ENCODE peak calls at places on chromosomes 3 and 15, in seven cellular contexts. J is lung, N is right lobe of liver, P is suprapubic skin, F is tibial artery, U is heart right ventricle, G is upper lobe of right lung. A is an unnamed sample.

GRCh38 chr3:16482194-16482769 is 31.2 kb downstream of the RFTN1 start:
- DNase-seq in P (no peak), J (no peak), G (no peak), F (no peak), N (no peak), U (no peak), A (no peak)

GRCh38 chr3:43733459-43734384 is 43.0 kb downstream of the ABHD5 start:
- DNase-seq in J (no peak), P (no peak), U (peak; percentile 39), F (peak; percentile 38), N (no peak), G (no peak), A (peak; percentile 56)

GRCh38 chr3:165346503-165346902 is 150.3 kb upstream of the SLITRK3 start:
- DNase-seq in N (no peak), U (no peak), P (no peak), F (no peak), J (no peak), G (no peak), A (no peak)

GRCh38 chr3:139797724-139798343 is 120.1 kb upstream of the NMNAT3 start:
- DNase-seq in J (no peak), U (peak; percentile 25), F (no peak), G (no peak), P (no peak), N (no peak), A (no peak)

GRCh38 chr3:40736943-40737342 is 212.2 kb downstream of the ZNF621 start:
- DNase-seq in P (no peak), J (no peak), N (no peak), G (no peak), U (no peak), F (no peak), A (no peak)

GRCh38 chr15:55420171-55420871 is 12.0 kb downstream of the PIERCE2 start:
- DNase-seq in U (no peak), N (no peak), F (no peak), P (no peak), G (no peak), J (no peak), A (no peak)

GRCh38 chr3:111285691-111286090 is 214.1 kb downstream of the NECTIN3 start:
- DNase-seq in G (no peak), P (no peak), U (no peak), F (no peak), N (no peak), J (no peak), A (no peak)

GRCh38 chr15:67188551-67189218 is 65.8 kb downstream of the AAGAB start:
- DNase-seq in G (no peak), N (no peak), F (no peak), J (no peak), U (no peak), P (no peak), A (no peak)

GRCh38 chr3:45236964-45237363 is 10.9 kb upstream of the TMEM158 start:
- DNase-seq in G (no peak), N (no peak), P (no peak), J (no peak), F (no peak), U (no peak), A (no peak)

GRCh38 chr15:71654714-71655174 is 155.6 kb upstream of the NR2E3 start:
- DNase-seq in N (peak; percentile 57), F (no peak), P (no peak), G (no peak), U (no peak), J (no peak), A (no peak)

GRCh38 chr3:134370611-134371451 is 3.4 kb downstream of the AMOTL2 start:
- DNase-seq in F (peak; percentile 18), U (no peak), N (no peak), G (peak; percentile 69), J (no peak), P (no peak), A (no peak)

GRCh38 chr3:141128126-141128777 is 77.1 kb downstream of the SPSB4 start:
- DNase-seq in U (no peak), F (no peak), N (no peak), G (no peak), J (no peak), P (peak; percentile 45), A (no peak)

GRCh38 chr3:45907769-45908705 is 21.7 kb downstream of the CCR9 start:
- DNase-seq in F (no peak), P (no peak), G (no peak), N (no peak), J (no peak), U (no peak), A (no peak)

GRCh38 chr3:17747184-17747889 is 4.9 kb upstream of the TBC1D5 start:
- DNase-seq in U (no peak), G (no peak), N (peak; percentile 67), P (no peak), F (no peak), J (no peak), A (no peak)

GRCh38 chr3:133591271-133591742 is 17.8 kb downstream of the CDV3 start:
- DNase-seq in U (no peak), P (no peak), F (no peak), N (no peak), J (no peak), G (no peak), A (no peak)

GRCh38 chr3:192915724-192916123 is 1.9 kb downstream of the MB21D2 start:
- DNase-seq in U (no peak), J (no peak), P (no peak), G (no peak), F (no peak), N (no peak), A (no peak)

GRCh38 chr15:101272584-101272983 is 4.7 kb downstream of the SELENOS start:
- DNase-seq in J (no peak), F (no peak), N (no peak), P (no peak), U (no peak), G (no peak), A (no peak)

GRCh38 chr3:38137615-38138346 is 680 bp upstream of the MYD88 start:
- DNase-seq in J (peak; percentile 29), N (peak; percentile 22), P (peak; percentile 79), U (no peak), G (no peak), F (no peak), A (no peak)

GRCh38 chr3:71784914-71785593 is at the start of gene PROK2:
- DNase-seq in P (no peak), G (peak; percentile 63), U (peak; percentile 14), J (no peak), N (peak; percentile 31), F (no peak), A (no peak)

GRCh38 chr3:45477026-45477725 is 88.8 kb downstream of the LARS2 start:
- DNase-seq in F (no peak), J (no peak), U (no peak), G (no peak), P (no peak), N (no peak), A (no peak)

GRCh38 chr3:112651076-112651475 is 10.1 kb upstream of the CCDC80 start:
- DNase-seq in F (no peak), U (no peak), G (no peak), J (no peak), P (no peak), N (no peak), A (no peak)

GRCh38 chr3:42195879-42196330 is 70.1 kb downstream of the CCK start:
- DNase-seq in J (no peak), F (no peak), U (no peak), G (no peak), P (no peak), N (no peak), A (no peak)

GRCh38 chr15:96330064-96330449 is 443 bp upstream of the NR2F2 start:
- DNase-seq in F (peak; percentile 64), J (no peak), N (no peak), U (no peak), G (no peak), P (no peak), A (no peak)

DNA sequence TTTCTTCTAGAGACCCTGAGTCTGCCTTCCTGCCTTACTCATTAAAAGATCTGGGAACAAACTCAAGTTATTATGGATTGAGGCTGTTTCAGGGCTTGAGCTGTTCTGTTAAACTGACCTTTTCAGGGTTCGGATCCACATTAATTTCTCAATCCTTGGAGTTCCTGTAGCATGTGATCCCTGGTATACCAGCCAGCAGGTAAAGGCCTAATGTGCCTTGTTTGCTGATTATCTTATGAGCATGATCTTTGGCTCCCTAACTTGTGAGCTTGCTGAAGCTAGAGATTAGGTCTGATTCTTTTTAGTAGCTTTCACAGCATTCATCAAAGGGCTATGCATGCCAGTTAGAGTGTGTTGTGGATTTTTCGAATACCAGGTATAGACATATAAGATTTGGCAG is 10.2 kb downstream of the CORO2B start:
- DNase-seq in F (no peak), U (no peak), J (no peak), G (no peak), P (no peak), N (no peak), A (no peak)
- H3K27ac ChIP-seq in F (no peak overlapping the region), U (no peak overlapping the region), J (no peak overlapping the region), G (no peak overlapping the region), P (no peak overlapping the region), N (peak overlapping the region; percentile 6), A (no peak overlapping the region)

DNA sequence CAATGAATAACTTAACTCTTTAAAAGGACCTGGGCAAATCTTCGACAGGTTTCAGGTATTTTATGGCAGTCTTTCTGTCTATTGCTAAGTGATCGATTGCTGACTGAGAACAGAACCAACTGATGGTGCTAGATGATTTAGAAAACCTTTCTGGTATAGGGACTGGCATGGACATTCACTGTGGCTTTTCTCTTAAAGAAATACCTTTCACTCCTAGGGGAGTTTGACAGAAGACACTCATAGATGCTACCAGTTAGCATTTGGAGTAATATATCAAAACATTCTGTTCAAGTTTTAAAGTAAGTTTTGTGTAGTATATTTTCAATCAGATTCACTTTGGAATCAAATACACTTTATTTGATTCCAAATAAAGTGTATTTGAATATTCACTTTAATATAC is 692 bp downstream of the PPARG start:
- DNase-seq in J (no peak), F (no peak), G (no peak), U (no peak), N (no peak), P (no peak), A (no peak)
- H3K4me3 ChIP-seq in J (no peak overlapping the region), F (no peak overlapping the region), G (peak overlapping the region; percentile 58), U (peak overlapping the region; percentile 95), N (no peak overlapping the region), P (peak overlapping the region; percentile 85), A (peak overlapping the region; percentile 83)

GRCh38 chr15:62895139-62895866 is 147.2 kb upstream of the TPM1 start:
- DNase-seq in F (no peak), J (no peak), U (no peak), P (no peak), N (no peak), G (no peak), A (no peak)
- H3K27ac ChIP-seq in F (no peak overlapping the region), J (no peak overlapping the region), U (no peak overlapping the region), P (no peak overlapping the region), N (no peak overlapping the region), G (no peak overlapping the region), A (peak overlapping the region; percentile 81)

DNA sequence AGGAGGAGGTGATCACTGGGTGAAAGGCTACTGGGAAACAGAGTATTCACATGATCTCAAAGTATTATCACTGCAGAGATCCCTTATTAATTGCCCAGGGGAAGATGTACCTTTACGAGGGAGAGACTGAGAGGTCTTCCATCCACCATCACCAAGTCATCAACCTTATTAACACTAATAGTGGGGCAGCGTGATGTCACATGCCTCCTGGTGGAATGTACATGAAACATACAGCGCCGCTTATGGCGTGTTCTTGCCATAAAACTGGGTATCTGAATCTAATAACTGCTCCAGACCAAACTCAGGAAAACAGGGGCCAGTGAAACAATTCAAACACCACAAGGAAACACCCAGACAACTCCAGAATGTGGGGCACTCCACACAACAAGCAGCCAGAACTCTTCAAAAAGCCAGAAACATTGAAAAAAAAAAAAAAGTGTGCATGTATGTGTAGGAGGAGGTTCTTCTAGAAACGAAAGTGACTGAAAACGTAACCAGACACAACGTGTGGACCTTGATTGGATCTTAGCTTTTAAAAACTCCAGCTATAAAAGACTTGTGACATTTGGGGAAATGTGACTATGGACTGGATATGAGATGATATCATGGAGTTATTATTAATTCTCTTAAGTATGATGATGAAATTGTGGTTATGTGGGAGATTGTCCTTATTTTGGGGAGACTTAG is 4.6 kb downstream of the STIMATE start:
- DNase-seq in U (no peak), F (no peak), J (no peak), G (no peak), P (no peak), N (no peak), A (no peak)
- H3K4me3 ChIP-seq in U (no peak overlapping the region), F (peak overlapping the region; percentile 34), J (no peak overlapping the region), G (peak overlapping the region; percentile 29), P (peak overlapping the region; percentile 6), N (peak overlapping the region; percentile 28), A (peak overlapping the region; percentile 64)

A was measured in thoracic aorta.